ENCODE peak calls at places on chromosomes 5 and 9, in seven cellular contexts. G, T, D, S, C, Q and Y are unnamed samples.

GRCh38 chr5:180718810-180719453 is 20.9 kb downstream of the OR2Y1 start:
- DNase-seq in G (peak), T (no peak), C (no peak), S (peak), Q (no peak), D (peak), Y (peak)

GRCh38 chr9:82673904-82674303 is 389.0 kb downstream of the RASEF start:
- DNase-seq in C (no peak), D (no peak), G (no peak), S (no peak), T (no peak), Q (no peak), Y (no peak)

GRCh38 chr9:76087978-76088377 is 197.5 kb downstream of the PCSK5 start:
- DNase-seq in D (no peak), Q (no peak), S (no peak), G (no peak), C (no peak), T (no peak), Y (no peak)

GRCh38 chr9:107282268-107282667 is 811 bp upstream of the RAD23B start:
- DNase-seq in T (no peak), C (no peak), G (no peak), Q (no peak), D (no peak), S (no peak), Y (no peak)

GRCh38 chr5:53041071-53041692 is 52.0 kb downstream of the ITGA2 start:
- DNase-seq in C (no peak), G (peak), T (no peak), Q (peak), D (no peak), S (no peak), Y (no peak)

GRCh38 chr5:158798140-158798539 is 301.6 kb downstream of the EBF1 start:
- DNase-seq in S (no peak), C (no peak), D (no peak), T (no peak), G (no peak), Q (no peak), Y (no peak)

GRCh38 chr5:176904276-176904675 is 5.1 kb upstream of the HK3 start:
- DNase-seq in C (no peak), T (no peak), G (no peak), D (no peak), S (no peak), Q (no peak), Y (no peak)

GRCh38 chr5:157511656-157512644 is 51.9 kb downstream of the NIPAL4 start:
- DNase-seq in S (peak), D (peak), G (peak), T (peak), C (peak), Q (no peak), Y (no peak)

GRCh38 chr5:88145205-88145602 is 123.4 kb downstream of the TMEM161B start:
- DNase-seq in Q (no peak), S (no peak), G (no peak), T (no peak), C (no peak), D (no peak), Y (no peak)

GRCh38 chr9:96457266-96457665 is 7.3 kb downstream of the HABP4 start:
- DNase-seq in C (no peak), S (no peak), G (no peak), T (no peak), Q (no peak), D (no peak), Y (no peak)

GRCh38 chr5:180632768-180633167 is 16.6 kb downstream of the FLT4 start:
- DNase-seq in Q (no peak), D (no peak), C (peak), T (no peak), G (no peak), S (no peak), Y (no peak)

GRCh38 chr5:141714542-141715303 is 32.7 kb upstream of the ARAP3 start:
- DNase-seq in S (no peak), D (no peak), G (no peak), C (no peak), T (no peak), Q (no peak), Y (no peak)

GRCh38 chr5:98911221-98912040 is 17.4 kb downstream of the CHD1 start:
- DNase-seq in T (no peak), S (no peak), Q (no peak), C (no peak), D (no peak), G (no peak), Y (no peak)

GRCh38 chr5:139696167-139696893 is 48.2 kb downstream of the CXXC5 start:
- DNase-seq in G (no peak), D (no peak), Q (no peak), T (no peak), C (peak), S (no peak), Y (peak)

GRCh38 chr9:13001989-13002580 is 227.3 kb downstream of the LURAP1L start:
- DNase-seq in C (no peak), T (no peak), G (no peak), Q (no peak), S (no peak), D (no peak), Y (no peak)

DNA sequence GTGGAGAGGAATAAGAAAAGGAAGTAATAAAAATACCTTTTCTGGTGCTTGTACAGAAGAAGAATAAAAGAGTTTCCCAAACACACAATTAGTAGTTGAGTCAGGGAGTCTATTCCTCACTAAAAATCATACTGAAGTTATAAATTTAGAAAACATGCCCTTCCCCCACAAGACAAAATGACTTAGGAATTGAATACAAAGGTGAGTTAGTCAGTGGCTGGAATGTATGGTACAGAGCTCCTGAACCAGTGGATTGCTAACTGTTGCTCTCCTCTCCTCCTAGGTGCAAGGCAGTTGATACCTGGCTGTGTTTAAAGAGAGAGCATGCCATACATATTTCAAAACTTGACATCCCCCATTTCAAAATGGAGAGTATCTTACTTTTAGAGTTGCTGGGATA is 1.9 kb downstream of the GDA start:
- DNase-seq in S (no peak), G (no peak), D (no peak), C (no peak), Q (no peak), T (no peak), Y (no peak)
- TF ChIP-seq POLR2A in S (no peak), G (no peak), D (no peak), C (no peak), Q (no peak), T (no peak), Y (no peak)

DNA sequence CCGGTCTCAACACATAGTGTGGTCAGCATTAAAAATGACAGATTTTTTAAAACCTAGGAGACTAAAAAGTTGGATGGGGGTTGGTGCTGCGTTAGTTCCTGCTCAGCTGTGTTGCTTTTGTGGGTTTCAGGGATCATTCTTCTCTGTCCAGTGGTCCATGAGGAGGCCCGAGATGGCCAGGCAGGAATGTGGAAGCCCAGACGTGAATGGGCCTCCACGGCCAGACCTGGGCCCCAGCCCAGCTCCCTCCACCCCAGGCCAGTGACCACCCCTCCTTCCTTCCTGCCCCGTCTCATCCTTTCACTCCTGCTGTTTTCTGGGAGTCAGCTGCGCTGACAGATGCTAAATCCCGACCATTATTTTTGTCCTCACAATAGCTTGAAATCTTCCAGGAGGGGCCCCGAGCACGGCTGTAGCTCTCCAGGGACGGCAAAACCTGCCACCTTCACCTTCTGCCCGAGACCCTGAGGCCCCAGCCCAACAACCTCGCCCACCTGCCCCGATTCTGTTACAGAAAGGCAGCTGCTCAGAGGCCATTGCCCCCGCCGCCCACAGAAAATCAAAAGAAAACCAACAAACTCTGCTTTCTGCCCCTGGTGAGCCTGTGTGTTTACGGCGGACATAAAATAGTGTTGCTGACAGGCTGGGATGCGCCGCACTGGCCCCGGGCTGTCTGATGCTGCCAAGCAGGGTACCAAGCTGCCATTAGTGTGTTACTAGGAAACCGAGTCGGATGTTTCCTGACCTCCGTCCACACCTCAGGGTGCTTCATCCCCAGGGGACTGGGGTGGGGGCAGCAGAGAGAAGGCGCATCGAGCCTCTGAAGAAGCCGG is 83.7 kb upstream of the SARDH start:
- DNase-seq in G (peak), D (no peak), C (no peak), Q (peak), T (no peak), S (no peak), Y (no peak)
- TF ChIP-seq POLR2A in G (no peak), D (no peak), C (no peak), Q (no peak), T (no peak), S (no peak), Y (no peak)

DNA sequence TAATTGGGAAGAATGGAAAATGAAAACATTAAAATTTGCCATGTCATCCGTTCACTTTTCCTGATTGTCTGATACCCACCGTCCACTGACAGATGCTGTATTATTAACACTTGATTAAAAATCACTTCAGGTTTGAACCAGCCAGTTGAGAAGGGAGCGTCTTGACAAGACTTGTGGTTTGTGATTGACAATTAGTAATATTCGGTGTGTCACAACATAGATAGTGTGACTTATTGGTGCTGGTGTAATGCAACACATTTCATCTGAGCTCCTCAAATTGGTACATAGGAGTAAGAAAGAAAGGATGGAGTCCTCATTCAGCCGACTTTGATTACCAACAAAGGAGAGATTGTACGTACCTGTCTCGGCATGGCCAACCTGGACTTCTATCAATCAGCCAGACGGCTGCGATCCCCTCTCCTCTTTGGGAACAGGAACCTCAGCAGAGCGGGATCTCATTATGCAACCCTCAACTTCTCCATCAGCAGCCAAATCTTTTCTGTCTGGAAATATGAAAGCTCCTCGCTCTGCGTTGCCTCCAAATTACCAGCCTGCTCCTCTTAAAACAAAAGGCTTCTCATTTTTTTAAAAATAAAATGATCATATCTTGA is 211.7 kb upstream of the MVB12B start:
- DNase-seq in D (no peak), Q (no peak), S (no peak), G (no peak), T (peak), C (no peak), Y (no peak)
- TF ChIP-seq POLR2A in D (no peak), Q (no peak), S (no peak), G (no peak), T (no peak), C (no peak), Y (no peak)

GRCh38 chr9:134343637-134344036 is 17.4 kb downstream of the RXRA start:
- DNase-seq in D (no peak), T (no peak), S (no peak), C (no peak), Q (no peak), G (no peak), Y (no peak)
- TF ChIP-seq POLR2A in D (no peak), T (no peak), S (no peak), C (peak), Q (no peak), G (no peak), Y (no peak)

DNA sequence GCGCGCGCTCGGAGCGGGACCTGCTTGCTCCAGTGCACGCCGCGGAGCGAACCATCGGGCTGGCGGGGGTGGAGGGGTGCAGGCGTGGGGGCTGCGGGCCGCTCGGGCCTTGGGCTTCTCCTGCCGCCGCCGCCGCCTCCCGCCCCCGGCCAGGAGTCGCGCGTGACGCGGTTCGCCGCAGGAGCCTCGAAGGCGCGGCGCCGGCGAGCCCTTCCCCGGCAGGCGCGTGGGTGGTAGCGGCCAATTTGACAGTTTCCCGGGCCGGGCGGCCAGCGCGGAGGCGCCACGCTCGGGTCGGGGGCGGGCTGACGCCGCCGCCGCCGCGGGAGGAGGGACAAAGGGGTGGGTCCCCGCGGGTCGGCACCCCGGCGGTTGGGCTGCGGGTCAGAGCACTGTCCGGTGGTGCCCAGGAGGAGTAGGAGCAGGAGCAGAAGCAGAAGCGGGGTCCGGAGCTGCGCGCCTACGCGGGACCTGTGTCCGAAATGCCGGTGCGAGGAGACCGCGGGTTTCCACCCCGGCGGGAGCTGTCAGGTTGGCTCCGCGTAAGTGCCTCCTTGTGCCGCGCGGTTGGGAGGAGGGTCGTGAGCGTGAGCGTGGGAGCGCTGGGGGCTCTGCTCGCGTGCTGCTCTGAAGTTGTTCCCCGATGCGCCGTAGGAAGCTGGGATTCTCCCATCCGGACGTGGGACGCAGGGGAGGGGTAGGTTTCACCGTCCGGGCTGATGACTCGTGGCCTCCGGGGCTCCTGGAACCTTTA is at the start of gene TJP2:
- DNase-seq in T (peak), C (peak), Q (peak), S (peak), D (no peak), G (peak), Y (peak)
- TF ChIP-seq POLR2A in T (no peak), C (peak), Q (no peak), S (peak), D (no peak), G (peak), Y (peak)

GRCh38 chr5:151020304-151021031 is at the start of gene GPX3:
- DNase-seq in C (peak), S (peak), T (peak), G (peak), D (peak), Q (peak), Y (peak)
- TF ChIP-seq POLR2A in C (peak), S (peak), T (no peak), G (no peak), D (peak), Q (no peak), Y (no peak)

DNA sequence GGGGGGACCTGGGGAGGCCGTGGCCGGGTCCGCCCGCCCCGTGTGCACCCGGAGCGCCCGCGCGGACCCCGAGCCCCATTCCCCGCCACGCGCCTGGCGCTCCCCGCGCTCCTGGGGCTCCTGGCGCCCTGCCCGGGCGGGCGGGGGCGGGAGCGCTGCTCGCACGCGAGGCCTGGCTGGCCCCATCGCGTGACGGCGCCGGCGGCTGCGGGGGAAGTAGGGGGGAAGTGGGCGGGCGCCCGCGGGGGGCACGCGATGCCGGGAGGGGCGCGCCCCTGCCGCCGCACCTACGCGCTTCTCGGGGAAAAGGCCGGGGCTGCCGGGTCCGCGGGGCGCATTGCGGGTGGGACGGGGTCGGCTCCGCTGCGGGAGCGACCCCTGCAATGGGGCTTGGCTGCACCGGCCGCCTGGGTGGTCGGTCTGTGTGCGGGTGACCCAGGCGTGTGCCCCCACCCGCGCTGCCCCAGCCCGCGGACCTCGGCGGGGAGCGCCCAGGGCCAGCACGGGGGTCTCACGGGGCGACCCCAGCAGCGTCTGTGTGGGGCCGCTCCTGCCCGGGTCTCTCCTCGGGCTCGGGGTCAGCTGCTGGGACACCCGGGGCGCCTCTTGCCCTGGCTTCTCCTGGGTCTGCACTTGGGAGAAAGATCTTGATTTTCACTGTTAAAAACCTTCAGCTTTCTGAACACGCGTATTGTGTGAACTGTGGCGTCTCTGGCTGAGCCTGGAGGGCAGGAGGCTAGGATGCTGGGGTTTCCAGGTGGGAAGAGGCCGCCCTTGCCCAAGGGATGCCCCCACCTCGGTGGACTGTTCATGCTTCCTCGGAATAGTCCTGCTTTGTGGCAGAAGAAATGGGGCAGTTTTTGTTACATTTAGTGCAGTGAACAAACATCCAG is 52.4 kb downstream of the AHRR start:
- DNase-seq in S (no peak), Q (peak), D (no peak), C (no peak), T (peak), G (peak), Y (peak)
- TF ChIP-seq POLR2A in S (no peak), Q (no peak), D (no peak), C (no peak), T (no peak), G (peak), Y (peak)

GRCh38 chr9:136687721-136688223 is 515 bp upstream of the AGPAT2 start:
- DNase-seq in Q (no peak), G (no peak), D (no peak), S (no peak), C (peak), T (peak), Y (no peak)
- TF ChIP-seq POLR2A in Q (no peak), G (no peak), D (no peak), S (no peak), C (peak), T (no peak), Y (no peak)

DNA sequence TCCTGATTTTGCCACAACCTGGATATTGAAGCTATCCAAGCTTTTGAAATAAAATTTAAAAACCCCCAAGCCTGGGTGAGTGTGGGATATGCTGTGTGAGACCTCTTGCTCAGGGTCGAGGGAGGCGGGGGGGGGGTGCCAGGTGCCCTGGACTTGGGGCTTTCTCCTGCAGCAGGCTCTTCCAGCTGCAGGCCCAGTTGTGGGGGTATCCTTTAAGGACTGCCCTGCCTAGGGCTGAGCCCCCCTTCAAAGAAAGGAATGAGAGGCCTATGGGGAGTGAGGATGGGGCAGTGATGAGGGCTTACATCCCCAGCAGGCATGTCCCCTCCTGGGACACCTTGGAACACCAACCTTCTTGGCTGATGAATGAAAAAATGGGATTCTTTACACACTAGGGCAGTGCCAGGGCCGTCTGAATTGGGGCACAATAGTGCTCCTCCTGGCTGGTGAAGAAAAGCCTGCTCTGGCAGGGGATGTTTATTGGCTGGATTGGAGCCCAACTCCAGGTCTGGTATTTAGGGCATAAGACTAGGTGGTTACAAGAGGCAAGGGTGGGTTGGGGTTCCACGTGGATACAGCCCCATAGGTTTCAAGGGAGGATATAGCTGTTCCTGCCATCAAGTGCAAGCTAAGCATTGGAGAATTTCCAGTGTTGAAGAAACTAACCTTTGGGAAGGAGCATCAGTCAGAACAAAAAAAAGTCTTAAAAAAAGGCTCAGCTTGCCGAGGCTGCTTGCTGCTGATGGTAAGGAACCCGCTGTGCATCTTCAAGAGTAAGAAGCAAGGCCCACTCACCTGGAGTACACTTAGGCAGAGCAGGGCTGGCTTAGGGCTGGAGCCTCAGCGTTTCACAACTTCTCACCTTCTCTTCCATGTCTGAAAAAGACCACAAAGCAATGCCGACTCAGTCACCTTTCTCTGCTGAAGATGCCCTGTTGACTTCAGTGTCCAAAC is 7.0 kb downstream of the HNRNPAB start:
- DNase-seq in S (no peak), Q (no peak), G (no peak), C (no peak), D (no peak), T (no peak), Y (no peak)
- TF ChIP-seq POLR2A in S (no peak), Q (no peak), G (peak), C (no peak), D (no peak), T (no peak), Y (no peak)